ENCODE peak calls at places on chromosomes 13 and 19, in four cellular contexts. P, S, W and X are unnamed samples. For H3K36me3, the result is how much of the 10 kb centered on the place peaks cover.

GRCh38 chr19:19053508-19054314 is 10.1 kb upstream of the SLC25A42 start:
- DNase-seq in P (peak), W (peak), S (peak), X (peak)

GRCh38 chr13:40809471-40809870 is 20.1 kb downstream of the SLC25A15 start:
- DNase-seq in S (no peak), W (no peak), P (no peak), X (no peak)

GRCh38 chr13:94712812-94713555 is 639 bp upstream of the SOX21 start:
- DNase-seq in W (peak), S (peak), P (no peak), X (no peak)

GRCh38 chr13:42272115-42272756 is at the start of gene AKAP11:
- DNase-seq in S (peak), W (peak), P (no peak), X (no peak)

GRCh38 chr13:23447927-23448326 is 14.4 kb upstream of the SACS start:
- DNase-seq in W (peak), P (no peak), S (no peak), X (no peak)

GRCh38 chr13:26132756-26133155 is 80.9 kb upstream of the SHISA2 start:
- DNase-seq in S (no peak), P (no peak), W (peak), X (no peak)

GRCh38 chr13:20702945-20703784 is at the start of gene IL17D:
- DNase-seq in S (no peak), P (no peak), W (no peak), X (no peak)

GRCh38 chr19:40736661-40737060 is 13.6 kb downstream of the ACTMAP start:
- DNase-seq in P (no peak), S (no peak), W (no peak), X (no peak)

GRCh38 chr19:49145485-49146407 is 9.4 kb downstream of the HRC start:
- DNase-seq in P (peak), S (peak), W (peak), X (peak)

GRCh38 chr13:44141725-44142539 is 231.7 kb upstream of the SERP2 start:
- DNase-seq in W (peak), P (peak), S (peak), X (peak)
- TF ChIP-seq POLR2A in W (peak), P (peak), S (peak), X (peak)

GRCh38 chr13:81636120-81636519 is 1295.2 kb upstream of the SPRY2 start:
- DNase-seq in W (no peak), P (no peak), S (no peak), X (no peak)

DNA sequence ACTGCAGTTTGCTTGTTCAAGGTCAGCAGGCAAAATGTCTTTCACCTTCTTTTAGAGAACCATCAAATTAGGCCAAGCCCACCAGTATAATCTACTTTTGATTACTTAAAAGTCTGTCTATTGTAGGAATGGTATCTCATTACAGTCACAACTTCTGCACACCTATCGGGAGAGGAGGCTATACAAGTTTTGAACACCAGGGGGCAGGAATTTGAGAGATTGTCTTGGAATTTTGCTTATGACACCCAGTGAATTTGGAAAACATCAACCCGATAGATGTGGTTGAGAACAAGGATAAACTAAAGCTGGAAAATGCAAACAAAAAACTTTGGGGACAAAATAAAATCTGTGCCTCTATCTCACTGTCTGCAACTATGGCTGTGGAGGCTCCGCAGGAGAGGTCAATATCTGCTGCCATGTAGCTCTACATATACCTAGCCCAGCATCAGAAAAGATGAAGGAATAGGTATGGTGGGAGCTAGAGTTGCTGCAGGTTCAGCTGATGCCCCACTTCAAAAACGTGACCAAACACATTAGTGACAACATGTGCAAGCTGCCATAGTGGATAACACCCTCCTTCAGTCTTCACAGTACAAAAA is 1299.2 kb upstream of the SPRY2 start:
- DNase-seq in P (no peak), W (no peak), S (no peak), X (no peak)
- TF ChIP-seq CTCF in P (no peak), W (no peak), S (peak), X (no peak)

DNA sequence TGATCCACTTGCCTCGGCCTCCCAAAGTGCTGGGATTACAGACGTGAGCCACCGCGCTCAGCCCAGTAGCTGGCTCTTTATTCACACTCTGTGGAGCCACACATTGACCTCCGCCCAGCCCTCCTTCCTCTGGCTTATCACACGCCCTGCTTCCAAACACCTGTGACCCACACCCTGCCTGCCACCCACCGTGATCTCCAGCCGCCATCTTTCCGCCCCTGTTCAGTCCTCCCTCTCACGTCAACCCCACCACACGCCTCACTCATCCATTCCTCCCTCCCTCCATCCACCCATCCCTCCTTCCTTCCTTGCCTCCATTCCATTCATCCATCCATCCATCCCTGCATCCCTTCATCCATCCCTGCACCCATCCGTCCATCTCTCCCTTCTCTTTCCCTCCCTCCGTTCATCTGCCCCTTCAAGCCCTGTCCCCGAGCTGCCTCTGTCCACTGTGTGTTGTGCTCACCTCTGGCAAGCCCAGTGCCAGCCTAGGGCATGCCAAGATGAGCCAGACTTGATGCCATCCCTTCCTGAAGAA is 17.6 kb downstream of the ZNF296 start:
- DNase-seq in S (no peak), P (no peak), W (no peak), X (no peak)
- H3K36me3 ChIP-seq in S (half or more), P (under half), W (half or more), X (half or more)

GRCh38 chr19:38263696-38264485 is 482 bp upstream of the SPINT2 start:
- DNase-seq in P (no peak), W (peak), S (no peak), X (peak)

GRCh38 chr19:38262585-38263268 is 1.6 kb upstream of the SPINT2 start:
- DNase-seq in S (no peak), P (no peak), W (no peak), X (no peak)

GRCh38 chr19:38265213-38265861 is 964 bp downstream of the SPINT2 start:
- DNase-seq in P (no peak), S (no peak), W (no peak), X (no peak)

GRCh38 chr19:38266070-38266469 is 1.7 kb downstream of the SPINT2 start:
- DNase-seq in W (no peak), S (no peak), P (no peak), X (no peak)

DNA sequence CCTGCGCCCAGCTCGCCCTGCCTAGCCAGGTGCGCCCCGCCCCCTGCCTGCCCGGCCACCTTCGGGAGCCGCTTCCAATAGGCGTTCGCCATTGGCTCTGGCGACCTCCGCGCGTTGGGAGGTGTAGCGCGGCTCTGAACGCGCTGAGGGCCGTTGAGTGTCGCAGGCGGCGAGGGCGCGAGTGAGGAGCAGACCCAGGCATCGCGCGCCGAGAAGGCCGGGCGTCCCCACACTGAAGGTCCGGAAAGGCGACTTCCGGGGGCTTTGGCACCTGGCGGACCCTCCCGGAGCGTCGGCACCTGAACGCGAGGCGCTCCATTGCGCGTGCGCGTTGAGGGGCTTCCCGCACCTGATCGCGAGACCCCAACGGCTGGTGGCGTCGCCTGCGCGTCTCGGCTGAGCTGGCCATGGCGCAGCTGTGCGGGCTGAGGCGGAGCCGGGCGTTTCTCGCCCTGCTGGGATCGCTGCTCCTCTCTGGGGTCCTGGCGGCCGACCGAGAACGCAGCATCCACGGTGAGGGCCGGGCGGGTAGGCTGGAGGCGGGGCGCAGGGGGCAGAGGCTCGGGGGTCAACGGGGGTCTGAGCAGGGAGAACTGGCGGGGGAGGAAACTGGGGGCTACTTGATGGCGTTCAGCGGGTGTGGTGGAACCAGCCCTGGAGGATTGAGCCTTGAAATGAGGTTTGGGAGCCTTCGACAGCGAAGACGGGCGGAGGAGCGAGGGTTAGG is at the start of gene SPINT2:
- DNase-seq in P (no peak), W (no peak), S (no peak), X (no peak)
- TF ChIP-seq POLR2A in P (no peak), W (no peak), S (peak), X (peak)

GRCh38 chr19:5828661-5829566 is 10.6 kb downstream of the FUT6 start:
- DNase-seq in W (no peak), P (no peak), S (peak), X (no peak)

GRCh38 chr19:5827891-5828660 is 11.4 kb downstream of the FUT6 start:
- DNase-seq in S (peak), P (peak), W (peak), X (peak)

GRCh38 chr19:5827342-5827890 is 12.1 kb downstream of the FUT6 start:
- DNase-seq in S (no peak), W (no peak), P (no peak), X (no peak)

GRCh38 chr19:5824791-5825577 is 14.5 kb downstream of the FUT6 start:
- DNase-seq in S (no peak), W (no peak), P (no peak), X (no peak)

DNA sequence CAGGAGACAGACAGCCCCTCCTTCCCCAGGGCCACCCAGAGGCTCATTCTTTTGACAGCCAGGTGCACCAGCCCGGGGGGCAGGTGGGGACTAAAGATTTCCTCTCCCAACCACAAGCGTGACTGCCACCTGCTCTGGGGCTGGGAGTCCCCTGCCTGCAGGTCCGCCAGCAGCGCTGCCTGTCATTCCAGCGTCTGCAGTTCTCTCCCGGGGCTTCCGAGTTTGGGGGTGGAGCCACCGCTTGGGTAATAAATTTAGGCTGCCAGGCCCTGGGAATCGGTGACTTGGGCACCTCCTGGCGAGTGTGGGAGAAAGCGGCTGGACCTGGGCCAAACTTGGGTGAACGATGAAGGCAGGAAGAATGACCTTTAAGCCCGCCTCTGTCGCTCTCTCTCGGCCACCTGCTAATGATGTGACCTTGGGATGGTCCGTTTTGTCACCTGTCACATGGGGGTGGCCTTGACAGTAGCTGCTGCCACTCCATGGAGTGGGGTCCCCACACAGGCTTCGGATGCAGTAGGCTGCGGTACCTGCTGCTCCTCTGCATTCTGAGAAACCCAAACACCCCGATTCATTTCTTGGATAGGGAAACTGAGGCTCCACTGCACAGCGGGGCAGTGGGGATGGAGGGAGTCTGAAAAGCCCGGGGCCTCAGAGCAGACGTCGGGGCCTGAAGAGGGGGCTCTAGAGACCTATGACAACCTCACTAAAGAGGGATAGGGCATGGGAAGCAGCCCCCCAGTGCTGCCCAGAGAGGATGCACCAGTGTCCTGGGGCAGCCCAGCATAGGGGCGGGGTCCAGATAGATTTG is 12.8 kb downstream of the FUT6 start:
- DNase-seq in S (peak), W (no peak), P (no peak), X (peak)
- TF ChIP-seq CTCF in S (peak), W (peak), P (no peak), X (peak)

GRCh38 chr19:38319421-38320258 is at the start of gene KCNK6:
- DNase-seq in P (peak), S (no peak), W (no peak), X (peak)

GRCh38 chr19:38320969-38321339 is 1.3 kb downstream of the KCNK6 start:
- DNase-seq in S (no peak), P (no peak), W (no peak), X (no peak)

GRCh38 chr19:38324431-38324830 is 4.8 kb downstream of the KCNK6 start:
- DNase-seq in P (no peak), W (no peak), S (no peak), X (no peak)

GRCh38 chr19:38323276-38323675 is 3.6 kb downstream of the KCNK6 start:
- DNase-seq in W (no peak), P (no peak), S (no peak), X (no peak)

GRCh38 chr19:38321646-38322323 is 2.1 kb downstream of the KCNK6 start:
- DNase-seq in S (peak), P (peak), W (peak), X (no peak)
- H3K36me3 ChIP-seq in S (under half), P (under half), W (under half), X (under half)

DNA sequence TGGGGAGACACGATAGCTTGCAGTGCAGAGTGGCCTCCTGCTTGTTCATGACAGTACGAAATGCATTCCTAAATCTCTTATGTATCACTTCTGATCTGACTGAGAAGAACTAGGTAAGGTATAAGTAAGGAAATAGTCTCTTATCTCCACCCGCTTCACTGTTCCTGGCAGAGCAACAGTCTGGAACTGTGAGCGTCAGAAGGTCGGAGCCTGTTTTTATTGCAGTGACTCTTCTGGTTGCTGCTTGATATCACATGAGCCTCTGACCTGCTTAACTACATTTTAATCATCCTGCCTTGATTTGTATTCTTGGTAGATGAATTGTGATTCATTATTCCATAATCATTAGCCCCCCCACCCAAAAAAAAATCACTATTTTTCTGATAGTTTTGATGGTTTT is 69.0 kb downstream of the COL4A2 start:
- DNase-seq in P (no peak), S (no peak), W (no peak), X (no peak)
- TF ChIP-seq POLR2A in P (no peak), S (no peak), W (no peak), X (no peak)

GRCh38 chr19:22893855-22894270 is 61.8 kb downstream of the ZNF723 start:
- DNase-seq in P (no peak), W (no peak), S (no peak), X (no peak)
- TF ChIP-seq CTCF in P (no peak), W (no peak), S (no peak), X (no peak)